ENCODE peak calls at places on chromosomes 13 and 19, in four cellular contexts. I, V, M and Y are unnamed samples.

GRCh38 chr13:33496336-33496735 is 210.8 kb upstream of the STARD13 start:
- DNase-seq in V (no peak), M (no peak), I (no peak), Y (no peak)

GRCh38 chr19:46133777-46134231 is 9.3 kb upstream of the IGFL3 start:
- DNase-seq in M (no peak), I (no peak), V (no peak), Y (no peak)

GRCh38 chr13:41224113-41225110 is 30.0 kb upstream of the KBTBD7 start:
- DNase-seq in I (no peak), V (peak), M (no peak), Y (no peak)

GRCh38 chr19:36030264-36031148 is 2.2 kb downstream of the CLIP3 start:
- DNase-seq in I (no peak), V (peak), M (no peak), Y (no peak)

GRCh38 chr19:18940791-18941627 is at the start of gene HOMER3:
- DNase-seq in I (peak), M (no peak), V (peak), Y (peak)

GRCh38 chr13:112688560-112689497 is 1.0 kb upstream of the ATP11A start:
- DNase-seq in I (no peak), V (no peak), M (peak), Y (peak)

GRCh38 chr19:16778796-16779411 is 50.3 kb upstream of the SIN3B start:
- DNase-seq in I (peak), M (peak), V (peak), Y (peak)

GRCh38 chr13:45416521-45417125 is 1.6 kb downstream of the SLC25A30 start:
- DNase-seq in V (no peak), M (no peak), I (no peak), Y (no peak)

GRCh38 chr19:51075998-51076397 is 6.7 kb downstream of the KLK14 start:
- DNase-seq in I (no peak), M (no peak), V (no peak), Y (no peak)

GRCh38 chr19:50723735-50724521 is 764 bp downstream of the CLEC11A start:
- DNase-seq in I (no peak), V (no peak), M (no peak), Y (no peak)

GRCh38 chr13:46894534-46894906 is 2.3 kb downstream of the HTR2A start:
- DNase-seq in I (no peak), V (no peak), M (no peak), Y (no peak)

GRCh38 chr13:46053162-46054012 is 841 bp upstream of the ZC3H13 start:
- DNase-seq in I (no peak), V (no peak), M (no peak), Y (no peak)

GRCh38 chr13:21511841-21512240 is 52.7 kb upstream of the ZDHHC20 start:
- DNase-seq in V (peak), M (no peak), I (no peak), Y (no peak)

GRCh38 chr13:48446454-48446853 is 33.5 kb upstream of the LPAR6 start:
- DNase-seq in M (no peak), V (peak), I (no peak), Y (no peak)

GRCh38 chr19:37218592-37218935 is 550 bp downstream of the ZNF383 start:
- DNase-seq in M (no peak), V (peak), I (no peak), Y (peak)

GRCh38 chr13:64488731-64489130 is 2741.4 kb downstream of the PCDH9 start:
- DNase-seq in V (peak), I (no peak), M (no peak), Y (no peak)

GRCh38 chr19:29988351-29988750 is 46.3 kb downstream of the URI1 start:
- DNase-seq in M (peak), V (no peak), I (no peak), Y (peak)

GRCh38 chr13:48679941-48680630 is 26.4 kb downstream of the CYSLTR2 start:
- DNase-seq in I (no peak), M (no peak), V (no peak), Y (no peak)

GRCh38 chr19:46069841-46070341 is 29.1 kb upstream of the IGFL4 start:
- DNase-seq in V (peak), M (peak), I (no peak), Y (no peak)

GRCh38 chr19:13033244-13033643 is 38.0 kb downstream of the NFIX start:
- DNase-seq in V (no peak), M (no peak), I (no peak), Y (no peak)

GRCh38 chr19:3361384-3362216 is 4.8 kb upstream of the NFIC start:
- DNase-seq in I (no peak), M (no peak), V (no peak), Y (peak)

GRCh38 chr19:7903244-7904073 is at the start of gene MAP2K7:
- DNase-seq in M (peak), V (peak), I (peak), Y (peak)

GRCh38 chr19:31113250-31113685 is 236.0 kb downstream of the TSHZ3 start:
- DNase-seq in M (no peak), I (no peak), V (peak), Y (no peak)

GRCh38 chr13:42747399-42747873 is 33.9 kb upstream of the FAM216B start:
- DNase-seq in M (no peak), I (no peak), V (peak), Y (no peak)

GRCh38 chr19:3061214-3062161 is 807 bp downstream of the TLE5 start:
- DNase-seq in I (no peak), V (peak), M (no peak), Y (peak)

GRCh38 chr19:50414850-50415660 is 3.7 kb upstream of the SPIB start:
- DNase-seq in M (peak), V (peak), I (peak), Y (peak)

GRCh38 chr13:73957889-73958288 is 176.3 kb downstream of the KLF12 start:
- DNase-seq in M (no peak), I (no peak), V (no peak), Y (no peak)

GRCh38 chr13:73958657-73959397 is 175.4 kb downstream of the KLF12 start:
- DNase-seq in V (no peak), I (no peak), M (no peak), Y (no peak)

GRCh38 chr13:73956101-73956500 is 178.1 kb downstream of the KLF12 start:
- DNase-seq in M (no peak), V (no peak), I (no peak), Y (no peak)

GRCh38 chr13:73954808-73955207 is 179.4 kb downstream of the KLF12 start:
- DNase-seq in V (no peak), I (no peak), M (no peak), Y (no peak)

DNA sequence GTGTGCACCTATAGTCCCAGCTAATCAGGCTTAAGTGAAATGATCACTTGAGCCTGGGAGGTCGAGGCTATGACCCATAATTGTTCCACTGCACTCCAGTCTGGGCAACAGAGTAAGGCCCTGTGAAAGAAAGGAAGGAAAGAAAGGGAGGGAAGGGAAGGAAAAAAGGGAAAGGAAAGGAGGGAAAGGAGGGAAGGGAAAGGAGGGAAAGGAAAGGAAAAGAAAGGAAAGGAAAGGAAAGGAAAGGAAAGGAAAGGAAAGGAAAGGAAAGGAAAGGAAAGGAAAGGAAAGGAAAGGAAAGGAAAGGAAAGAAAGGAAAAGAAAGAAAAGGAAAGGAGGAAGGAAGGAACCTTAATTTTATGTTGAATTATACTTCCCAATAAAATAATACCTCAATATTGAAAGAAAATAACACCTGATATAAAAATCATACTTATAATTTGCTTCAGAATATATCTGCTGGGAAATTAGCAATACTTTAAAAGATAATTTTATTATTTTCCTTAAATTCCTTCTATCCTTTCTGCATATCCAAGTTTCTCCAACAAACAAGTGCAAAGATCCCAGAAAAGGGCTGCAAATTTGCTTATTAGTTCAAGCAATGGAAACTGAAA is 177.3 kb downstream of the KLF12 start:
- DNase-seq in M (no peak), V (no peak), I (no peak), Y (no peak)
- TF ChIP-seq MAZ in M (no peak), V (no peak), I (no peak), Y (no peak)

DNA sequence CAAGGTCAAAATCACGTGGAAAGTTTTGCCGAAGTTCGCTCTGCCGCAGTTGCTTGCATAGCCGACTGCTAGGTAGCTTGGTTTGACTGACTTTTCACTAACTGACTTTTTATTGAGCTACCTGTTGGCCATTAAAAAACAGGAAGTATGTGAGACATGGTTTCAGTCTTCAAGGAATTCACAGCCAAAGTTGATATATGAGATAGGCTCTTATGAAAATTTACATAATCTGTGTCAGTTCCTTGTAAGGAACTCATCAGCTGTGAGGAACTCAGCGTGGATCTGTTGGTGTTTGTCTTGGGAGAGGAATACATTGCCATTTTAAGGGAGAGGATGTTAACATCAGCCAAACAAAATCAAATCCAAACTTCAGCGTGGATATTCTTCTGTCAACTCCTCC is 2.1 kb downstream of the RNF113B start:
- DNase-seq in M (no peak), I (no peak), V (peak), Y (no peak)
- TF ChIP-seq MAZ in M (no peak), I (no peak), V (no peak), Y (no peak)

GRCh38 chr19:42480335-42481095 is 37.8 kb upstream of the CXCL17 start:
- DNase-seq in V (peak), M (peak), I (no peak), Y (no peak)
- TF ChIP-seq MAZ in V (no peak), M (no peak), I (no peak), Y (no peak)

GRCh38 chr19:6528544-6529121 is 2.2 kb upstream of the TNFSF9 start:
- DNase-seq in M (peak), I (no peak), V (no peak), Y (peak)
- TF ChIP-seq MAZ in M (no peak), I (no peak), V (no peak), Y (no peak)

GRCh38 chr13:50387124-50387581 is 371.9 kb downstream of the KCNRG start:
- DNase-seq in M (peak), I (no peak), V (peak), Y (peak)
- TF ChIP-seq MAZ in M (no peak), I (no peak), V (no peak), Y (no peak)

GRCh38 chr13:108897955-108898354 is 268.5 kb downstream of the MYO16 start:
- DNase-seq in I (no peak), M (no peak), V (peak), Y (no peak)
- TF ChIP-seq MAZ in I (no peak), M (no peak), V (no peak), Y (no peak)